ENCODE peak calls at places on chromosomes 12 and 14, in four cellular contexts. K is RWPE1; L is brain microvascular endothelial cell; S is CD4-positive, alpha-beta memory T cell. O is an unnamed sample.

GRCh38 chr12:109493938-109494337 is 16.5 kb downstream of the UBE3B start:
- DNase-seq in K (no peak), L (no peak), S (no peak), O (no peak)

GRCh38 chr14:38721822-38722431 is 381.1 kb downstream of the SEC23A start:
- DNase-seq in K (peak), L (peak), S (no peak), O (peak)

GRCh38 chr14:99779751-99780150 is 13.5 kb upstream of the EML1 start:
- DNase-seq in K (no peak), L (peak), S (no peak), O (no peak)

GRCh38 chr12:109981311-109981710 is 14.9 kb downstream of the GIT2 start:
- DNase-seq in K (no peak), L (no peak), S (no peak), O (no peak)

GRCh38 chr14:105532735-105533141 is 6.4 kb downstream of the TMEM121 start:
- DNase-seq in K (no peak), L (peak), S (no peak), O (no peak)

GRCh38 chr14:51396222-51396815 is 156.3 kb downstream of the TMX1 start:
- DNase-seq in K (peak), L (peak), S (no peak), O (peak)

GRCh38 chr14:72404998-72405397 is 472.8 kb downstream of the RGS6 start:
- DNase-seq in K (no peak), L (no peak), S (no peak), O (no peak)

GRCh38 chr12:96457191-96457930 is 32.0 kb upstream of the CFAP54 start:
- DNase-seq in K (peak), L (no peak), S (no peak), O (no peak)

GRCh38 chr12:50556273-50556672 is 51.5 kb downstream of the DIP2B start:
- DNase-seq in K (no peak), L (no peak), S (no peak), O (no peak)

GRCh38 chr12:50557421-50557820 is 52.6 kb downstream of the DIP2B start:
- DNase-seq in K (no peak), L (no peak), S (no peak), O (no peak)

GRCh38 chr12:50562485-50563433 is 58.0 kb downstream of the DIP2B start:
- DNase-seq in K (no peak), L (no peak), S (no peak), O (no peak)

GRCh38 chr12:50555471-50555885 is 50.7 kb downstream of the DIP2B start:
- DNase-seq in K (no peak), L (no peak), S (no peak), O (no peak)

DNA sequence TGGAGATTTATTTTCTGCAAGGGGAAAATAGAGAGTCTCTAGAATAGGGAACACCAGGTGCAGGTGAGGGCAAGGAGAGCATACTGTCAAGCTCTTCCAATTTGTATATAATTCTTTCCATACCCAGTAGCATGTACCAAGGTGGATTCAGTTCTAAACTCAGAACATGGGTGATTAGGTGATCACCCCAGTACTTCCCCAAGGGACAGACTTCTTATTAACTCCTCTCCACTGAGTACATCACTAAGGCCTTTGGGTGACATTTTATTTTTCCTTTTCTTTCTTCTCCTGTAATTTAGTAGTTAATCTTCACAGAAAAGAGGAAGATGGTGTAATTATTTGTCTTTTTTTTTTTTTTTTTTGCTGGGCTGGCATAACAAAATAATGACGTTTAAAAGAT is 54.2 kb downstream of the DIP2B start:
- DNase-seq in K (no peak), L (no peak), S (no peak), O (no peak)
- H3K27ac ChIP-seq in K (no peak), L (no peak), S (no peak), O (no peak)

GRCh38 chr14:36383674-36384421 is 63.4 kb upstream of the MBIP start:
- DNase-seq in K (no peak), L (no peak), S (no peak), O (no peak)
- H3K27ac ChIP-seq in K (peak), L (no peak), S (no peak), O (no peak)

DNA sequence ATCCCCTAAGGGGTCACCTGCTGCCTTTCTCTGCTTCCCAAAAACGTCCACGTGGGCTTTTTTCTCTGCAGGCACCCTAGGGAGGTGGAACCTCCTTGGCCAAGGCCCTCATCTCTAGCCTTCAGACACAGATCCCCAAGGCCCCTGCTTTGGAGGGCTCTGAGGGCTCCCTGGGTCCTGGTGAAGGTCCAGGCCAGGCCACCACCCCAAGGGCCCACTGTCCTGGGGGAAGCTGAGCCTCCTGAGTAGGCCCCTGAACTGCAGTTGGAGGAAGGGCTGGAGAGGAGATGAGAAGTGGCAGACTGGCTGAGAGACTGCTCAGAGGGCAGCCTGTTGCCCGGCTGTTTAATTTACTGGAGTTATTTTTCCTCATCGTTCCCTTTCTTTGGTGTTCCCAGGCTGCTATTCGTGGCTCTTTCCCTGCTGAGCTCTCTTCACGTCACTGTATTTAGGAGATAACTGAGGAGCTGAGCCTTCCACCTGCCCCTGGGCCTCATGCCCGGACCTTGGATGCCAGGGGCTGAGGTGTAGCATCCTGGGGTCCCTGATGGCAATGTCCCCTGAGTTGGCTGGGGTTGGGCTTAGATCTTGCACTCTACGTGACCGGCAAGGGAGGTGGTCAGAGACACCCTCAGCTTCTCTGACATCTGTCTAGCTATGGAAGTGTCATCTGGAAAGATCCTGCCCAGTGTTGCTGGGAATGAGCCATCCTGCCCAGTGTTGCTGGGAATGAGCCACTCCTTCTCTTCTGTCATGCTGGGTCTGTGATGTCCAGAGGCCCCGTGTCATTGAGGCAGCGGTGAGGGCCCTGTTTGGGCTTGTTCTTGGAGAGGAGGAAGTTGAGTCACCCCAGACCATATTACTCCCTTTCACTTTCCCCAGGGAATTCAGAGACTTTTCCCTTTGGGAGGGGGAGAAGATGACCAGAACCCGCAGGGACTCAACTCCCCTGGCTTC is 139.8 kb downstream of the TSPAN9 start:
- DNase-seq in K (peak), L (peak), S (no peak), O (no peak)
- H3K27ac ChIP-seq in K (peak), L (peak), S (no peak), O (peak)

GRCh38 chr14:49880267-49881064 is 12.4 kb upstream of the ARF6 start:
- DNase-seq in K (no peak), L (no peak), S (no peak), O (no peak)
- H3K27ac ChIP-seq in K (peak), L (no peak), S (no peak), O (no peak)

GRCh38 chr12:103354403-103354802 is 141.4 kb downstream of the C12orf42 start:
- DNase-seq in K (no peak), L (no peak), S (no peak), O (no peak)

GRCh38 chr12:103348935-103349334 is 146.8 kb downstream of the C12orf42 start:
- DNase-seq in K (no peak), L (no peak), S (no peak), O (no peak)

GRCh38 chr12:103350116-103350515 is 145.7 kb downstream of the C12orf42 start:
- DNase-seq in K (no peak), L (no peak), S (no peak), O (no peak)

GRCh38 chr12:103353913-103354312 is 141.9 kb downstream of the C12orf42 start:
- DNase-seq in K (no peak), L (no peak), S (no peak), O (no peak)
- H3K27ac ChIP-seq in K (no peak), L (no peak), S (no peak), O (no peak)

GRCh38 chr12:65778268-65779090 is 45.8 kb upstream of the HMGA2 start:
- DNase-seq in K (peak), L (no peak), S (no peak), O (no peak)
- H3K27ac ChIP-seq in K (no peak), L (no peak), S (no peak), O (no peak)

DNA sequence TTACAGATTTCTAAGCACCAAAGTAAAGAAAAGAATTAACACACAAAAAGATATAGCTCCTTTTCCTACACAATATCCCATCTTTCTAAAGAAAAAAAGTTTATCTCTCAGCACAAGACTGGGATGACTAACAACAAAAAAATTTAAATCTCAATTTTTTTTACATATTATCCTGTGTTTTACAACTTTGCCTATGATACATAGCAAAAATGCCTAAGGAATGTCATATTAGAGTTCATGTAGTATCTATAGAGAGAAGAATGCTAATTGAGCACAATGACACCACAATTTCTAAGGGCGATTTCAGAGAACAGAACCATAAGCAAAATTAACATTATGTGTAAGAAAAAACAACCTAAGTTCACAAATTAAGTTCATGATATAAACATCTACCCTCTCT is 16.3 kb downstream of the C2CD5 start:
- DNase-seq in K (peak), L (no peak), S (no peak), O (no peak)
- H3K27ac ChIP-seq in K (no peak), L (peak), S (no peak), O (no peak)